ENCODE peak calls at places on chromosomes 6 and 20, in four cellular contexts. B is NCI-H187; W is stimulated activated CD4-positive, alpha-beta T cell treated with anti-CD3 and anti-CD28 coated beads, Interleukin-4, amount 100 ng/mL, for 48 hours; R is neural progenitor cell. P is an unnamed sample.

GRCh38 chr6:129679758-129680157 is 30.2 kb downstream of the ARHGAP18 start:
- DNase-seq in B (no peak), R (no peak), W (no peak), P (no peak)

GRCh38 chr6:20441921-20442320 is 40.2 kb downstream of the E2F3 start:
- DNase-seq in B (no peak), W (no peak), R (no peak), P (no peak)

GRCh38 chr6:89356644-89357043 is 4.1 kb upstream of the UBE2J1 start:
- DNase-seq in W (no peak), R (no peak), B (no peak), P (no peak)

GRCh38 chr20:25249198-25249931 is 1.5 kb downstream of the PYGB start:
- DNase-seq in R (no peak), B (no peak), W (no peak), P (no peak)

GRCh38 chr20:56506103-56506502 is 18.4 kb upstream of the FAM209A start:
- DNase-seq in W (no peak), B (no peak), R (no peak), P (no peak)

GRCh38 chr6:124800222-124800621 is 162.0 kb upstream of the RNF217 start:
- DNase-seq in R (peak; percentile 7), W (no peak), B (no peak), P (peak; percentile 4)

GRCh38 chr20:63538204-63539091 is 1.3 kb upstream of the PTK6 start:
- DNase-seq in W (no peak), R (no peak), B (no peak), P (no peak)

GRCh38 chr20:13995841-13996240 is 525 bp downstream of the MACROD2 start:
- DNase-seq in R (peak; percentile 74), W (no peak), B (no peak), P (peak; percentile 49)

GRCh38 chr20:34037121-34037520 is 43.4 kb downstream of the RALY start:
- DNase-seq in R (no peak), B (no peak), W (peak; percentile 43), P (no peak)

GRCh38 chr6:2360126-2360525 is 114.7 kb upstream of the GMDS start:
- DNase-seq in B (no peak), R (no peak), W (no peak), P (no peak)

GRCh38 chr20:57224641-57225138 is 41.8 kb downstream of the BMP7 start:
- DNase-seq in R (peak; percentile 82), B (no peak), W (no peak), P (no peak)

GRCh38 chr20:31670371-31671228 is 32.9 kb downstream of the COX4I2 start:
- DNase-seq in R (no peak), B (peak; percentile 10), W (no peak), P (no peak)

GRCh38 chr6:56570434-56571359 is 72.0 kb downstream of the DST start:
- DNase-seq in B (no peak), W (no peak), R (no peak), P (no peak)

GRCh38 chr20:61635721-61636455 is 383.8 kb downstream of the CDH4 start:
- DNase-seq in B (no peak), W (no peak), R (no peak), P (no peak)